ENCODE peak calls at places on chromosomes 16 and 17, in ten cellular contexts. H is pancreas, W is H9, X is MV-4-11, A is uterus, Y is frontal cortex, N is K562, K is GM12865, B is C1 segment of cervical spinal cord, U is RCC 7860. D is an unnamed sample.

GRCh38 chr16:19710991-19711545 is 7.0 kb downstream of the KNOP1 start:
- DNase-seq in H (peak), W (no peak), X (no peak), A (no peak), Y (no peak), N (no peak), K (no peak), B (no peak), U (no peak), D (no peak)

GRCh38 chr16:50925758-50926357 is 184.0 kb downstream of the CYLD start:
- DNase-seq in H (no peak), W (no peak), X (no peak), A (no peak), Y (no peak), N (no peak), K (no peak), B (no peak), U (no peak), D (no peak)

GRCh38 chr17:2405247-2405926 is 4.5 kb upstream of the MNT start:
- DNase-seq in H (no peak), W (no peak), X (no peak), A (no peak), Y (no peak), N (no peak), K (no peak), B (no peak), U (peak), D (peak)

GRCh38 chr16:80437707-80438106 is 103.1 kb upstream of the DYNLRB2 start:
- DNase-seq in H (no peak), W (peak), X (no peak), A (no peak), Y (no peak), N (no peak), K (no peak), B (no peak), U (no peak), D (no peak)

GRCh38 chr16:79991918-79992317 is 391.4 kb upstream of the MAF start:
- DNase-seq in H (no peak), W (no peak), X (no peak), A (no peak), Y (no peak), N (no peak), K (no peak), B (no peak), U (no peak), D (peak)

GRCh38 chr16:24853830-24854229 is 8.1 kb downstream of the SLC5A11 start:
- DNase-seq in H (no peak), W (no peak), X (no peak), A (peak), Y (no peak), N (no peak), K (no peak), B (peak), U (no peak), D (no peak)

GRCh38 chr17:7523033-7523432 is 25.8 kb upstream of the TNFSF12 start:
- DNase-seq in H (no peak), W (peak), X (peak), A (no peak), Y (no peak), N (peak), K (peak), B (no peak), U (no peak), D (no peak)

GRCh38 chr17:82679586-82680465 is 18.7 kb downstream of the RAB40B start:
- DNase-seq in H (no peak), W (peak), X (no peak), A (no peak), Y (no peak), N (no peak), K (no peak), B (no peak), U (no peak), D (no peak)

GRCh38 chr17:43368740-43369506 is 29.9 kb upstream of the ARL4D start:
- DNase-seq in H (peak), W (peak), X (peak), A (peak), Y (peak), N (no peak), K (peak), B (peak), U (peak), D (peak)

GRCh38 chr17:5793899-5794298 is 209.6 kb upstream of the NLRP1 start:
- DNase-seq in H (no peak), W (peak), X (no peak), A (no peak), Y (no peak), N (no peak), K (peak), B (no peak), U (no peak), D (peak)

GRCh38 chr17:4580291-4580690 is 4.0 kb upstream of the SMTNL2 start:
- DNase-seq in H (no peak), W (no peak), X (no peak), A (no peak), Y (no peak), N (no peak), K (no peak), B (no peak), U (no peak), D (peak)

GRCh38 chr17:57401556-57402488 is 145.5 kb downstream of the MSI2 start:
- DNase-seq in H (no peak), W (peak), X (no peak), A (no peak), Y (no peak), N (peak), K (peak), B (no peak), U (no peak), D (peak)

GRCh38 chr17:72346306-72346705 is 225.5 kb downstream of the SOX9 start:
- DNase-seq in H (no peak), W (no peak), X (no peak), A (no peak), Y (no peak), N (no peak), K (no peak), B (no peak), U (no peak), D (no peak)

GRCh38 chr17:66805567-66805966 is 29.4 kb upstream of the CACNG5 start:
- DNase-seq in H (no peak), W (no peak), X (no peak), A (no peak), Y (no peak), N (no peak), K (no peak), B (no peak), U (no peak), D (no peak)

GRCh38 chr16:70151391-70151790 is 22.2 kb upstream of the CLEC18C start:
- DNase-seq in H (no peak), W (no peak), X (no peak), A (no peak), Y (no peak), N (no peak), K (no peak), B (no peak), U (no peak), D (no peak)

GRCh38 chr16:19173649-19174383 is 5.8 kb downstream of the SYT17 start:
- DNase-seq in H (no peak), W (no peak), X (no peak), A (no peak), Y (no peak), N (no peak), K (no peak), B (no peak), U (no peak), D (no peak)

GRCh38 chr16:86231996-86232350 is 278.4 kb upstream of the FOXF1 start:
- DNase-seq in H (no peak), W (no peak), X (no peak), A (peak), Y (no peak), N (no peak), K (no peak), B (no peak), U (no peak), D (no peak)

GRCh38 chr17:80872999-80873951 is 118.4 kb upstream of the CHMP6 start:
- DNase-seq in H (peak), W (peak), X (peak), A (no peak), Y (peak), N (no peak), K (no peak), B (no peak), U (peak), D (peak)